ENCODE peak calls at places on chromosomes 11 and 22, in eight cellular contexts. G is osteoblast, Y is lower lobe of right lung, C is IMR-90, L is colonic mucosa, M is fibroblast of pulmonary artery, V is NB4, N is Caco-2. O is an unnamed sample.
A peak's percentile ranks its signal among the peaks of the same experiment; 100 is the strongest.

GRCh38 chr11:35289821-35290220 is 129.5 kb downstream of the SLC1A2 start:
- DNase-seq in M (peak; percentile 64), V (peak; percentile 5), Y (no peak), L (no peak), C (peak; percentile 60), G (peak; percentile 77), N (no peak), O (no peak)

GRCh38 chr11:68912254-68912653 is 8.6 kb downstream of the IGHMBP2 start:
- DNase-seq in C (peak; percentile 34), G (peak; percentile 83), V (no peak), L (no peak), Y (no peak), N (no peak), M (no peak), O (no peak)

GRCh38 chr22:49269928-49270327 is 557.7 kb downstream of the BRD1 start:
- DNase-seq in M (no peak), N (no peak), V (no peak), L (no peak), Y (no peak), C (no peak), G (no peak), O (no peak)

GRCh38 chr22:26461188-26461810 is 22.3 kb downstream of the HPS4 start:
- DNase-seq in Y (peak; percentile 58), G (no peak), N (peak; percentile 50), M (peak; percentile 41), L (peak; percentile 63), C (peak; percentile 28), V (peak; percentile 53), O (no peak)

GRCh38 chr11:84795698-84796097 is 831.4 kb downstream of the DLG2 start:
- DNase-seq in M (no peak), Y (peak; percentile 36), G (peak; percentile 15), C (no peak), N (no peak), V (no peak), L (no peak), O (no peak)

GRCh38 chr11:109752212-109752825 is 330.3 kb downstream of the C11orf87 start:
- DNase-seq in Y (no peak), M (no peak), G (no peak), V (no peak), C (no peak), L (no peak), N (no peak), O (no peak)

GRCh38 chr22:37862570-37863325 is 13.5 kb downstream of the EIF3L start:
- DNase-seq in N (no peak), Y (no peak), G (no peak), V (no peak), C (peak; percentile 29), L (no peak), M (no peak), O (no peak)

GRCh38 chr11:68330700-68331337 is 18.4 kb downstream of the LRP5 start:
- DNase-seq in C (no peak), N (no peak), M (no peak), Y (no peak), L (no peak), V (no peak), G (peak; percentile 15), O (no peak)

GRCh38 chr11:121928597-121929580 is 187.1 kb downstream of the BLID start:
- DNase-seq in C (no peak), Y (no peak), G (no peak), L (no peak), M (no peak), V (no peak), N (no peak), O (no peak)

GRCh38 chr11:96154802-96155520 is 188.0 kb downstream of the MAML2 start:
- DNase-seq in C (peak; percentile 80), G (peak; percentile 77), V (no peak), N (no peak), M (peak; percentile 70), Y (no peak), L (no peak), O (no peak)

GRCh38 chr11:269146-269890 is 8.9 kb upstream of the NLRP6 start:
- DNase-seq in N (no peak), L (peak; percentile 23), C (no peak), G (peak; percentile 27), M (no peak), V (peak; percentile 94), Y (no peak), O (no peak)

GRCh38 chr11:123194308-123195181 is 503 bp downstream of the CLMP start:
- DNase-seq in Y (no peak), M (peak; percentile 35), N (peak; percentile 78), G (peak; percentile 84), L (no peak), V (peak; percentile 18), C (peak; percentile 48), O (no peak)

GRCh38 chr11:1793091-1793490 is 29.4 kb upstream of the CTSD start:
- DNase-seq in C (no peak), M (no peak), Y (no peak), V (no peak), L (no peak), N (no peak), G (no peak), O (no peak)

GRCh38 chr22:30044369-30044768 is 35.9 kb upstream of the HORMAD2 start:
- DNase-seq in N (no peak), V (no peak), L (peak; percentile 72), C (peak; percentile 93), G (peak; percentile 92), M (peak; percentile 87), Y (no peak), O (peak; percentile 70)

GRCh38 chr11:12800032-12800671 is 125.9 kb downstream of the TEAD1 start:
- DNase-seq in Y (no peak), N (peak; percentile 77), M (peak; percentile 56), L (peak; percentile 48), V (no peak), G (peak; percentile 91), C (peak; percentile 81), O (no peak)

GRCh38 chr11:60914620-60915249 is 777 bp downstream of the TMEM109 start:
- DNase-seq in M (peak; percentile 26), Y (no peak), C (peak; percentile 34), V (peak; percentile 70), N (peak; percentile 34), L (peak; percentile 52), G (peak; percentile 92), O (no peak)

GRCh38 chr11:78078218-78079167 is 1.2 kb downstream of the NDUFC2 start:
- DNase-seq in M (no peak), L (no peak), N (no peak), C (no peak), Y (no peak), V (peak; percentile 38), G (no peak), O (no peak)

GRCh38 chr22:45997077-45997774 is 20.3 kb upstream of the WNT7B start:
- DNase-seq in G (peak; percentile 99), V (peak; percentile 91), M (peak; percentile 97), N (no peak), C (peak; percentile 95), L (peak; percentile 75), Y (peak; percentile 86), O (peak; percentile 95)

GRCh38 chr11:84384637-84385227 is 1098.6 kb upstream of the CCDC90B start:
- DNase-seq in V (peak; percentile 56), N (peak; percentile 60), C (peak; percentile 34), G (no peak), L (peak; percentile 32), Y (no peak), M (peak; percentile 71), O (no peak)

GRCh38 chr22:39215070-39215396 is 29.7 kb downstream of the PDGFB start:
- DNase-seq in C (no peak), Y (peak; percentile 13), M (no peak), G (no peak), L (no peak), N (no peak), V (no peak), O (no peak)

GRCh38 chr11:98059488-98059887 is 961.3 kb upstream of the CNTN5 start:
- DNase-seq in G (no peak), V (no peak), C (no peak), Y (no peak), M (no peak), L (no peak), N (no peak), O (no peak)

GRCh38 chr22:40487663-40488249 is 117.4 kb downstream of the SGSM3 start:
- DNase-seq in M (peak; percentile 55), V (peak; percentile 52), C (peak; percentile 47), Y (no peak), L (no peak), N (no peak), G (peak; percentile 79), O (no peak)
- TF ChIP-seq CTCF in M (peak; percentile 81), V (peak; percentile 75), C (peak; percentile 69), Y (peak; percentile 70), L (peak; percentile 76), N (peak; percentile 50), G (peak; percentile 84), O (peak; percentile 72)

GRCh38 chr22:19166421-19166820 is 12.1 kb downstream of the SLC25A1 start:
- DNase-seq in Y (no peak), N (no peak), L (no peak), M (no peak), G (peak; percentile 42), V (no peak), C (no peak), O (no peak)

GRCh38 chr22:19169002-19169946 is 9.3 kb downstream of the SLC25A1 start:
- DNase-seq in M (no peak), L (no peak), V (no peak), C (no peak), N (no peak), G (peak; percentile 83), Y (no peak), O (no peak)

GRCh38 chr22:19167106-19167869 is 11.2 kb downstream of the SLC25A1 start:
- DNase-seq in C (no peak), N (no peak), M (no peak), Y (no peak), V (no peak), L (no peak), G (peak; percentile 32), O (no peak)

GRCh38 chr22:19169947-19170318 is 8.6 kb downstream of the SLC25A1 start:
- DNase-seq in N (no peak), L (no peak), C (no peak), Y (no peak), G (peak; percentile 42), M (no peak), V (no peak), O (no peak)

GRCh38 chr22:19168088-19168890 is 10.2 kb downstream of the SLC25A1 start:
- DNase-seq in L (no peak), Y (no peak), N (peak; percentile 85), V (no peak), G (peak; percentile 53), M (no peak), C (no peak), O (no peak)
- TF ChIP-seq CTCF in L (no peak), Y (no peak), N (peak; percentile 38), V (peak; percentile 33), G (no peak), M (no peak), C (no peak), O (no peak)

GRCh38 chr11:94993400-94993943 is 20.0 kb downstream of the KDM4D start:
- DNase-seq in V (no peak), N (no peak), G (no peak), Y (no peak), M (no peak), L (no peak), C (no peak), O (no peak)

GRCh38 chr11:94998285-94998684 is 24.8 kb downstream of the KDM4D start:
- DNase-seq in M (no peak), G (no peak), N (no peak), Y (no peak), C (no peak), V (no peak), L (no peak), O (no peak)

GRCh38 chr11:94997437-94997836 is 23.9 kb downstream of the KDM4D start:
- DNase-seq in N (no peak), C (no peak), G (peak; percentile 38), L (no peak), V (no peak), M (no peak), Y (no peak), O (no peak)
- TF ChIP-seq CTCF in N (peak; percentile 46), C (no peak), G (no peak), L (no peak), V (no peak), M (no peak), Y (no peak), O (peak; percentile 26)

GRCh38 chr22:25051073-25051472 is 98.6 kb downstream of the KIAA1671 start:
- DNase-seq in M (no peak), N (no peak), Y (no peak), G (peak; percentile 77), L (no peak), V (peak; percentile 23), C (no peak), O (no peak)
- TF ChIP-seq CTCF in M (peak; percentile 48), N (peak; percentile 33), Y (peak; percentile 28), G (peak; percentile 41), L (no peak), V (peak; percentile 53), C (peak; percentile 6), O (peak; percentile 40)

O was measured in osteocyte.